ENCODE peak calls at places on chromosome X, in four cellular contexts. One of them, this sample, is unnamed.

GRCh38 chrX:103503853-103504207 is 15.5 kb downstream of the RAB40A start:
- DNase-seq in HepG2: no peak
- DNase-seq in SK-N-SH: peak; percentile 38
- DNase-seq in K562: no peak
- DNase-seq in this sample: no peak

GRCh38 chrX:35098419-35098818 is 155.8 kb downstream of the FAM47B start:
- DNase-seq in HepG2: no peak
- DNase-seq in K562: no peak
- DNase-seq in SK-N-SH: no peak
- DNase-seq in this sample: no peak

GRCh38 chrX:134186362-134187121 is 50.4 kb upstream of the CCDC160 start:
- DNase-seq in SK-N-SH: no peak
- DNase-seq in HepG2: no peak
- DNase-seq in K562: no peak
- DNase-seq in this sample: no peak

GRCh38 chrX:139734996-139735395 is 27.0 kb upstream of the MCF2 start:
- DNase-seq in HepG2: no peak
- DNase-seq in SK-N-SH: no peak
- DNase-seq in K562: no peak
- DNase-seq in this sample: no peak

GRCh38 chrX:38473715-38474114 is 87.6 kb upstream of the TSPAN7 start:
- DNase-seq in HepG2: no peak
- DNase-seq in K562: no peak
- DNase-seq in SK-N-SH: no peak
- DNase-seq in this sample: no peak

GRCh38 chrX:132843387-132843786 is 115.0 kb downstream of the HS6ST2 start:
- DNase-seq in HepG2: no peak
- DNase-seq in K562: no peak
- DNase-seq in SK-N-SH: no peak
- DNase-seq in this sample: no peak

GRCh38 chrX:33741807-33742206 is 390.3 kb downstream of the FAM47A start:
- DNase-seq in SK-N-SH: no peak
- DNase-seq in K562: no peak
- DNase-seq in HepG2: no peak
- DNase-seq in this sample: peak; percentile 12

GRCh38 chrX:43559643-43560042 is 96.5 kb upstream of the MAOA start:
- DNase-seq in HepG2: peak; percentile 39
- DNase-seq in SK-N-SH: peak; percentile 39
- DNase-seq in K562: peak; percentile 8
- DNase-seq in this sample: peak; percentile 52

GRCh38 chrX:103608305-103608963 is 671 bp downstream of the TCEAL3 start:
- DNase-seq in SK-N-SH: peak; percentile 30
- DNase-seq in HepG2: no peak
- DNase-seq in K562: no peak
- DNase-seq in this sample: no peak

GRCh38 chrX:102832661-102833060 is 104.4 kb upstream of the RAB40AL start:
- DNase-seq in K562: peak; percentile 19
- DNase-seq in SK-N-SH: peak; percentile 5
- DNase-seq in HepG2: no peak
- DNase-seq in this sample: no peak

GRCh38 chrX:41373989-41374606 is 40.1 kb downstream of the DDX3X start:
- DNase-seq in HepG2: no peak
- DNase-seq in SK-N-SH: no peak
- DNase-seq in K562: no peak
- DNase-seq in this sample: no peak

GRCh38 chrX:334971-335757 is 16.6 kb upstream of the GTPBP6 start:
- DNase-seq in SK-N-SH: no peak
- DNase-seq in K562: no peak
- DNase-seq in HepG2: no peak
- DNase-seq in this sample: no peak

GRCh38 chrX:53266175-53266574 is 15.2 kb downstream of the IQSEC2 start:
- DNase-seq in K562: no peak
- DNase-seq in SK-N-SH: no peak
- DNase-seq in HepG2: no peak
- DNase-seq in this sample: no peak

GRCh38 chrX:77087529-77088169 is 359.5 kb upstream of the FGF16 start:
- DNase-seq in HepG2: peak; percentile 92
- DNase-seq in SK-N-SH: no peak
- DNase-seq in K562: no peak
- DNase-seq in this sample: no peak

GRCh38 chrX:115459883-115460564 is 101.0 kb upstream of the PLS3 start:
- DNase-seq in HepG2: no peak
- DNase-seq in K562: no peak
- DNase-seq in SK-N-SH: no peak
- DNase-seq in this sample: no peak

GRCh38 chrX:50638123-50638522 is 167.5 kb upstream of the DGKK start:
- DNase-seq in SK-N-SH: no peak
- DNase-seq in HepG2: no peak
- DNase-seq in K562: no peak
- DNase-seq in this sample: no peak

GRCh38 chrX:154719132-154719675 is 31.7 kb downstream of the GAB3 start:
- DNase-seq in SK-N-SH: no peak
- DNase-seq in HepG2: no peak
- DNase-seq in K562: no peak
- DNase-seq in this sample: no peak

GRCh38 chrX:19571708-19572107 is 56.4 kb upstream of the MAP3K15 start:
- DNase-seq in HepG2: no peak
- DNase-seq in SK-N-SH: no peak
- DNase-seq in K562: no peak
- DNase-seq in this sample: no peak

GRCh38 chrX:22433292-22434070 is 160.8 kb downstream of the CBLL2 start:
- DNase-seq in SK-N-SH: no peak
- DNase-seq in K562: no peak
- DNase-seq in HepG2: no peak
- DNase-seq in this sample: peak; percentile 9

GRCh38 chrX:51743179-51743957 is at the start of gene GSPT2:
- DNase-seq in HepG2: no peak
- DNase-seq in K562: peak; percentile 32
- DNase-seq in SK-N-SH: peak; percentile 74
- DNase-seq in this sample: peak; percentile 43

GRCh38 chrX:101415180-101416130 is 7.4 kb downstream of the HNRNPH2 start:
- DNase-seq in SK-N-SH: peak; percentile 58
- DNase-seq in K562: peak; percentile 49
- DNase-seq in HepG2: peak; percentile 14
- DNase-seq in this sample: no peak

GRCh38 chrX:49838374-49838773 is 9.3 kb downstream of the PAGE4 start:
- DNase-seq in HepG2: peak; percentile 37
- DNase-seq in K562: peak; percentile 9
- DNase-seq in SK-N-SH: peak; percentile 52
- DNase-seq in this sample: peak; percentile 24

GRCh38 chrX:122579036-122579435 is 605.0 kb upstream of the GRIA3 start:
- DNase-seq in SK-N-SH: no peak
- DNase-seq in HepG2: no peak
- DNase-seq in K562: no peak
- DNase-seq in this sample: no peak

GRCh38 chrX:101478366-101478765 is 6.9 kb upstream of the ARMCX4 start:
- DNase-seq in K562: no peak
- DNase-seq in HepG2: no peak
- DNase-seq in SK-N-SH: no peak
- DNase-seq in this sample: no peak

GRCh38 chrX:65451663-65452062 is 82.9 kb downstream of the LAS1L start:
- DNase-seq in SK-N-SH: peak; percentile 9
- DNase-seq in HepG2: peak; percentile 15
- DNase-seq in K562: peak; percentile 10
- DNase-seq in this sample: no peak

GRCh38 chrX:72540318-72540717 is 32.3 kb downstream of the HDAC8 start:
- DNase-seq in K562: peak; percentile 7
- DNase-seq in HepG2: peak; percentile 9
- DNase-seq in SK-N-SH: peak; percentile 42
- DNase-seq in this sample: no peak

GRCh38 chrX:8726031-8726652 is 5.8 kb downstream of the ANOS1 start:
- DNase-seq in K562: no peak
- DNase-seq in SK-N-SH: no peak
- DNase-seq in HepG2: no peak
- DNase-seq in this sample: no peak

GRCh38 chrX:71198066-71198465 is 25.0 kb upstream of the GJB1 start:
- DNase-seq in HepG2: no peak
- DNase-seq in K562: no peak
- DNase-seq in SK-N-SH: no peak
- DNase-seq in this sample: no peak

GRCh38 chrX:22686138-22686541 is 313.6 kb upstream of the DDX53 start:
- DNase-seq in SK-N-SH: peak; percentile 35
- DNase-seq in K562: no peak
- DNase-seq in HepG2: no peak
- DNase-seq in this sample: peak; percentile 9

GRCh38 chrX:10882484-10882883 is 228.6 kb upstream of the HCCS start:
- DNase-seq in HepG2: no peak
- DNase-seq in K562: no peak
- DNase-seq in SK-N-SH: no peak
- DNase-seq in this sample: no peak

GRCh38 chrX:118215346-118215745 is 98.7 kb upstream of the KLHL13 start:
- DNase-seq in SK-N-SH: no peak
- DNase-seq in K562: no peak
- DNase-seq in HepG2: no peak
- DNase-seq in this sample: no peak

GRCh38 chrX:132671229-132671641 is 182.4 kb upstream of the MBNL3 start:
- DNase-seq in K562: no peak
- DNase-seq in HepG2: no peak
- DNase-seq in SK-N-SH: no peak
- DNase-seq in this sample: peak; percentile 16

GRCh38 chrX:39755152-39756032 is 342.4 kb downstream of the BCOR start:
- DNase-seq in HepG2: peak; percentile 63
- DNase-seq in K562: peak; percentile 68
- DNase-seq in SK-N-SH: peak; percentile 50
- DNase-seq in this sample: no peak

GRCh38 chrX:153583433-153583832 is 15.5 kb downstream of the CCNQ start:
- DNase-seq in K562: no peak
- DNase-seq in SK-N-SH: no peak
- DNase-seq in HepG2: no peak
- DNase-seq in this sample: no peak

GRCh38 chrX:50677789-50678188 is 136.2 kb downstream of the SHROOM4 start:
- DNase-seq in SK-N-SH: no peak
- DNase-seq in HepG2: no peak
- DNase-seq in K562: no peak
- DNase-seq in this sample: no peak

DNA sequence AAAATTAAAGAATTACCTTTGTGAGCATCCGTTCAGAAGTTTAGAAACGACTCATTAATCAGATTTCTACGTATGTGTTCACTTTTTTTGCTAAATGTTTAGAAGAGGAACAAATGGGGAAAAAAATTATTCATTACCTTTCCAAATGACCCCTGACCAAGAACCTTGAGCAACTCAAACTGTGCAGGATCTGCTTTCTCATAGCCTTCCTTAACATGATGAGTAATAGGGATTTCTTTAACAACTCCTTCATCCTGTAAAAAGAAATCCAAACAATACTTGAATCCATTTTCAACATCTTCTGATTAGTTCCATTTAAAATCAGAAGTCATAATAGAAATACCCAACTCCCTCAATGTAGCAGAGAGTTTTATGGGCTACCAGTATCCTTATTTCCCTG is 32.1 kb downstream of the RPS6KA6 start:
- DNase-seq in HepG2: no peak
- DNase-seq in K562: no peak
- DNase-seq in SK-N-SH: no peak
- DNase-seq in this sample: no peak
- TF ChIP-seq FOXJ3 in HepG2: no peak
- TF ChIP-seq FOXJ3 in K562: no peak
- TF ChIP-seq FOXJ3 in SK-N-SH: no peak
- TF ChIP-seq FOXJ3 in this sample: no peak

DNA sequence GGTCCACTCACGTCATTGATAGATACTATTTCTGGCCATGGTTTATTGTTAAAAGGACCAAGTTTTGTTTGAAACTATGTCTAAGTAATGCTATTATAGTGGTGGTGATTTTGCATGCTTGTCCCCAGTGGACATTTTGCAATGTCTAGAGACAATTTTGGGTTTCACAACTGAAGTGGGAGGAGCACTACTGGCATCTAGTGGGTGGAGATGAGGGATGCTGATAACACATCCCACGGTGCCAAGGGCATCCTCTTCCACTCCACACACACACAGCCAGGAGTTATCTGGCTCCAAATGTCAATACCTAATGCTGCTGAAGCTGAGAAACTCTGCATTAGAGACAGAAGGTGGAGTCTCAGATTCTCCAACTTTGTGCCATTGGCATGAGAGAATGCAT is 131.2 kb downstream of the FRMPD4 start:
- DNase-seq in K562: no peak
- DNase-seq in SK-N-SH: no peak
- DNase-seq in HepG2: no peak
- DNase-seq in this sample: no peak
- TF ChIP-seq FOXJ3 in K562: no peak
- TF ChIP-seq FOXJ3 in SK-N-SH: no peak
- TF ChIP-seq FOXJ3 in HepG2: no peak
- TF ChIP-seq FOXJ3 in this sample: no peak

GRCh38 chrX:68659385-68659784 is 11.9 kb downstream of the STARD8 start:
- DNase-seq in HepG2: no peak
- DNase-seq in K562: no peak
- DNase-seq in SK-N-SH: no peak
- DNase-seq in this sample: no peak
- TF ChIP-seq FOXJ3 in HepG2: no peak
- TF ChIP-seq FOXJ3 in K562: no peak
- TF ChIP-seq FOXJ3 in SK-N-SH: no peak
- TF ChIP-seq FOXJ3 in this sample: no peak

DNA sequence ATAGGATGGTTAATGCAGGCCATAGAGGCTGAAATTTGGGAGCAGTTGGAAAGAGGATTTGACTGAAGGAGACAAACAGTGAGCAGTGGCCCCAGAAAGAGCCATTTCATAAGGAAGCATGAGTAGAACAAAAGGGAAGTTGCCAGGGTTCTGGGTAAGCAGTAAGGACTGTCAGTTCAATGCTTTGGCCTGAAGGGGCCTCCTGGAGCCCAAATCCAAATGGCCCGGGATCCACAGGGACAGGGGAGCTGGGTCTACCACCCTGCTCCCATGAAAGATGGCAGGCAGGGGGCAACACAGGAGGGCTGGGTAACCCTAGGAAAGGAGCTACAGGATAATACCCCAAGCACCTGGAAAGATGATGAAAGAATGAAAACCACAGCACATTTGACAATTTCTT is 4.1 kb upstream of the INTS6L start:
- DNase-seq in HepG2: no peak
- DNase-seq in K562: peak; percentile 16
- DNase-seq in SK-N-SH: no peak
- DNase-seq in this sample: peak; percentile 26
- TF ChIP-seq FOXJ3 in HepG2: no peak
- TF ChIP-seq FOXJ3 in K562: no peak
- TF ChIP-seq FOXJ3 in SK-N-SH: no peak
- TF ChIP-seq FOXJ3 in this sample: no peak

DNA sequence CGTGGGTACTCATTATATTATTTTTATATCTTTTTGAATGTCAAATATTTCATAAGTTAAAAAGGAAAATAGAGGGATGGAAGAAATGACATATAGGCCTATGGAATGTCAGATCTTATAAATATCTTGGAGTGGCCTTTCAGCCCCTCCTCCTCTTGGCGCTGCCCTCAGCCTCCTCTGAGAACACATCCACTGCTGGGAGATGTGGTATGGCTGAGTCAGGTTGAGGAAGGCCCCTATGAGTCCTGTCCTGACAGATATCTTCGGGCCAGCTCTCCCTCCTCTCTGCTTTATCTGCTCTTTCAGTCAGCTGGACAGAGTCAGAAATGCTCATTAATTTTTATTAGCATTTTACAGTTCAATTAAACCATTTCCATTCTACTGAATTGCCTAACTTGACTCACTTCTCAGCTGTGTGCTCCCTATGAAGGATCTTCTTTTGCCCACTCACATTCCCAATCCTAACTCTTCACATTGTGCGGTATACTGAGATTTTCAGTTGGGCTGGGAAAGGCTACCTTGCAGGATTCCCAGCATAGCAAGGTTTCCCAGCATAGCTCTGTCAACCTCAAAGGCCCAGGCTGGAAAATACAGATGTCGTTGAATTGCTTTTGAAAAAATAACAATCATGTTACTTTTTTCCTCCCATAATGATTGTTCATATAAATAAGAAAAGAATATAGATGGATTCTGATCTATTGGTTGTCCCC is 128.0 kb downstream of the ARHGEF9 start:
- DNase-seq in K562: no peak
- DNase-seq in HepG2: no peak
- DNase-seq in SK-N-SH: no peak
- DNase-seq in this sample: no peak
- TF ChIP-seq FOXJ3 in K562: no peak
- TF ChIP-seq FOXJ3 in HepG2: no peak
- TF ChIP-seq FOXJ3 in SK-N-SH: no peak
- TF ChIP-seq FOXJ3 in this sample: no peak

This sample was measured in WTC11.